ENCODE peak calls at places on chromosome 11, in four cellular contexts. M is A549, G is K562, I is GM12878. J is an unnamed sample.
A peak's percentile ranks its signal among the peaks of the same experiment; 100 is the strongest.

GRCh38 chr11:35553831-35554230 is 28.4 kb upstream of the PAMR1 start:
- DNase-seq in M (peak; percentile 2), G (no peak), I (no peak), J (no peak)

GRCh38 chr11:64121637-64122410 is 44.1 kb downstream of the MACROD1 start:
- DNase-seq in M (no peak), G (no peak), I (no peak), J (no peak)

GRCh38 chr11:107705027-107705426 is 6.8 kb downstream of the SLN start:
- DNase-seq in M (peak; percentile 62), G (no peak), I (no peak), J (no peak)

GRCh38 chr11:240315-240714 is 3.5 kb downstream of the PSMD13 start:
- DNase-seq in M (no peak), G (no peak), I (no peak), J (no peak)

GRCh38 chr11:121352301-121352891 is 59.8 kb downstream of the SC5D start:
- DNase-seq in M (no peak), G (no peak), I (no peak), J (no peak)

GRCh38 chr11:73931039-73931645 is 19.7 kb upstream of the DNAJB13 start:
- DNase-seq in M (peak; percentile 87), G (peak; percentile 75), I (no peak), J (peak; percentile 50)

GRCh38 chr11:26842458-26842841 is 120.6 kb upstream of the SLC5A12 start:
- DNase-seq in M (no peak), G (no peak), I (no peak), J (no peak)

GRCh38 chr11:3189193-3189843 is 24.2 kb upstream of the OSBPL5 start:
- DNase-seq in M (no peak), G (peak; percentile 56), I (no peak), J (no peak)

GRCh38 chr11:33452806-33453205 is 195.6 kb downstream of the HIPK3 start:
- DNase-seq in M (peak; percentile 50), G (no peak), I (no peak), J (no peak)

GRCh38 chr11:120142072-120142423 is 4.1 kb upstream of the TRIM29 start:
- DNase-seq in M (no peak), G (no peak), I (no peak), J (no peak)

GRCh38 chr11:66181632-66182345 is 86.7 kb upstream of the RAB1B start:
- DNase-seq in M (no peak), G (no peak), I (no peak), J (peak; percentile 12)

GRCh38 chr11:76786053-76787014 is 3.2 kb downstream of the TSKU start:
- DNase-seq in M (no peak), G (no peak), I (no peak), J (no peak)

GRCh38 chr11:58070585-58070984 is 39.8 kb downstream of the OR6Q1 start:
- DNase-seq in M (no peak), G (no peak), I (no peak), J (peak; percentile 80)

GRCh38 chr11:115765803-115766239 is 261.6 kb upstream of the CADM1 start:
- DNase-seq in M (peak; percentile 2), G (no peak), I (no peak), J (no peak)

GRCh38 chr11:2511421-2512369 is 66.9 kb downstream of the KCNQ1 start:
- DNase-seq in M (no peak), G (no peak), I (no peak), J (no peak)

GRCh38 chr11:73566977-73567755 is 30.7 kb downstream of the FAM168A start:
- DNase-seq in M (no peak), G (peak; percentile 19), I (no peak), J (no peak)

GRCh38 chr11:61908730-61909622 is 8.4 kb downstream of the RAB3IL1 start:
- DNase-seq in M (no peak), G (peak; percentile 78), I (no peak), J (no peak)

GRCh38 chr11:9004310-9004945 is 627 bp upstream of the NRIP3 start:
- DNase-seq in M (no peak), G (no peak), I (no peak), J (no peak)

GRCh38 chr11:3222003-3222855 is 3.6 kb upstream of the MRGPRG start:
- DNase-seq in M (no peak), G (no peak), I (no peak), J (no peak)

GRCh38 chr11:15493921-15494630 is 379.4 kb downstream of the INSC start:
- DNase-seq in M (no peak), G (no peak), I (no peak), J (no peak)

GRCh38 chr11:130369141-130369691 is 54.5 kb upstream of the ZBTB44 start:
- DNase-seq in M (no peak), G (no peak), I (no peak), J (no peak)

GRCh38 chr11:111913997-111914396 is 1.5 kb downstream of the HSPB2 start:
- DNase-seq in M (no peak), G (no peak), I (no peak), J (peak; percentile 46)

GRCh38 chr11:3341298-3341697 is 37.6 kb downstream of the ZNF195 start:
- DNase-seq in M (no peak), G (peak; percentile 82), I (no peak), J (peak; percentile 28)

GRCh38 chr11:795638-796564 is 2.2 kb downstream of the SLC25A22 start:
- DNase-seq in M (no peak), G (peak; percentile 81), I (no peak), J (peak; percentile 79)

GRCh38 chr11:12008790-12009616 is 577 bp upstream of the DKK3 start:
- DNase-seq in M (peak; percentile 38), G (peak; percentile 31), I (no peak), J (no peak)

GRCh38 chr11:92663539-92663938 is 305.9 kb upstream of the MTNR1B start:
- DNase-seq in M (no peak), G (no peak), I (no peak), J (no peak)

GRCh38 chr11:120057595-120058581 is 80.0 kb downstream of the TRIM29 start:
- DNase-seq in M (peak; percentile 5), G (no peak), I (no peak), J (peak; percentile 5)

GRCh38 chr11:120858740-120859139 is 165.2 kb upstream of the TBCEL start:
- DNase-seq in M (peak; percentile 4), G (no peak), I (no peak), J (no peak)

GRCh38 chr11:119491753-119492455 is 68.9 kb upstream of the THY1 start:
- DNase-seq in M (no peak), G (no peak), I (no peak), J (no peak)

GRCh38 chr11:129375731-129376657 is at the start of gene BARX2:
- DNase-seq in M (peak; percentile 59), G (peak; percentile 7), I (no peak), J (peak; percentile 33)

GRCh38 chr11:29333993-29334780 is 682.6 kb downstream of the KCNA4 start:
- DNase-seq in M (peak; percentile 74), G (peak; percentile 1), I (peak; percentile 31), J (peak; percentile 32)

GRCh38 chr11:29334781-29335140 is 682.1 kb downstream of the KCNA4 start:
- DNase-seq in M (no peak), G (no peak), I (no peak), J (no peak)

GRCh38 chr11:29324328-29324727 is 692.5 kb downstream of the KCNA4 start:
- DNase-seq in M (no peak), G (no peak), I (no peak), J (no peak)

GRCh38 chr11:29326757-29327156 is 690.1 kb downstream of the KCNA4 start:
- DNase-seq in M (no peak), G (no peak), I (no peak), J (no peak)

DNA sequence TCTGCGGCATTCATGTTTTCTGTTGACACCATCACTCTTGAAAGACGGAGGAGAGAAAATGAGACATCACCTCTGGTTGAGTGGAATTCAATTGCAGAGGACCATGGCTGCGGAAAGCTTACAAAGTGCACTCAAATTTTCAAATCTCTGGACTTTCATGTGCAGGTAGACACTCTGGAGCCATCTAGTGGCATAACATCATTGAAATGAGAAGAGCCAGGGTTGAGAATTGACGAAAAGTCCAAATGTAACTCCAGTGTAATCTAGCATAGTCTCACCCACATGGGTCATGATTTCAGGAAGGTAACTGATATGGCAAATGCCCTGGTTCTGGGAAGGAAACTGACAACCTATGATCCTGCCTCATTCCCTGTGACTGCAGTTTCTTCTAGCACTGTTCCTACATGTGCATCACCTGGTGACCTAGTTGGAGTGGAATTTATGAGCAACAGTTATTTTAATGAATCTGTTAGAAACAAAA is 687.8 kb downstream of the KCNA4 start:
- DNase-seq in M (peak; percentile 84), G (peak; percentile 2), I (no peak), J (peak; percentile 35)
- TF ChIP-seq CHD2 in M (no peak), G (no peak), I (no peak), J (no peak)

GRCh38 chr11:48014917-48015316 is 34.6 kb downstream of the PTPRJ start:
- DNase-seq in M (no peak), G (no peak), I (no peak), J (no peak)

GRCh38 chr11:48013269-48013901 is 33.0 kb downstream of the PTPRJ start:
- DNase-seq in M (peak; percentile 74), G (no peak), I (no peak), J (peak; percentile 71)

GRCh38 chr11:48007677-48008076 is 27.3 kb downstream of the PTPRJ start:
- DNase-seq in M (peak; percentile 61), G (no peak), I (no peak), J (no peak)

GRCh38 chr11:48011125-48012050 is 31.0 kb downstream of the PTPRJ start:
- DNase-seq in M (no peak), G (no peak), I (no peak), J (no peak)

GRCh38 chr11:48012051-48012391 is 31.7 kb downstream of the PTPRJ start:
- DNase-seq in M (no peak), G (no peak), I (no peak), J (no peak)
- TF ChIP-seq ESRRA in M (no peak), G (no peak), I (no peak), J (no peak)

DNA sequence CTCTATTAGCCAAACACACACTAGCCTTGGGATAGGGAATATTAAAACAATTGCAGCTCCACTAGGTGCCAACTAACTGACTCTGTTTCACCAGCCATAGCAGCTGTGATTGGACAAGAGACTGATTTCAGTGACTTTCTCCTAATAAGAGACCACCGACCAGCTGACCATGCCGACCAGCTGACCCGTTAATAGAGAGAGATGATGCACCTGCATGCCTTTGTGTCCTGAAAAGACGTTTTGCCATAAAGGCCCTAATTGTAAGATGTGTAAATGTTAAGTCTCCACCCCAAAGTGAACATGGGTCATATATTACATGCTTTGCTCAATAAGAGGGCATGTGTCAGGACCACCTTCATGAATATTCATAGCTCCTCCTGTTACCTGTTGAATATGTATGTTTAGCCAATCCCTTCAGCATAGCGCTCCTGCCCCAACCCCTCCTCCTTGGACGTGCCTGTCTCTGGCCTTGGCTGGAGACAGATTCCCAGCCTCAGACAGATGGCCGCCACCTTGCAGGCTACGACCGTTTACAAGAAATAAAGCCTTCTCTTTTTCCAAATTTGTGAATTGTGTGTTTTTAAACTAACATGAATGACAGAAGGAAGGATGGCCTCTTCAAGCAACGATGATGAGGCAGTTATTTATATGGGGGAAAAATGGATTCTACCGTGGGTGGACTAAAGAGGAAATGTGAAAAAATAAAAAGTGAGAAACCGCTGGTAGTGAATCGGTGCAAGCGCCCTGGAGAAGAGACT is 1.2 kb upstream of the NADSYN1 start:
- DNase-seq in M (no peak), G (peak; percentile 72), I (no peak), J (peak; percentile 14)
- H3K4me2 ChIP-seq in M (peak overlapping the region; percentile 93), G (peak overlapping the region; percentile 80), I (peak overlapping the region; percentile 69), J (peak overlapping the region; percentile 84)

GRCh38 chr11:97544401-97544800 is 1154.6 kb downstream of the JRKL start:
- DNase-seq in M (no peak), G (no peak), I (no peak), J (no peak)
- TF ChIP-seq CHD2 in M (no peak), G (no peak), I (no peak), J (no peak)

GRCh38 chr11:131924446-131925240 is 554.2 kb downstream of the NTM start:
- DNase-seq in M (no peak), G (no peak), I (no peak), J (no peak)
- TF ChIP-seq ESRRA in M (no peak), G (no peak), I (no peak), J (no peak)